ENCODE peak calls at places on chromosomes 2 and 18, in eight cellular contexts. F is activated naive CD8-positive, alpha-beta T cell treated with anti-CD3 and anti-CD28 coated beads, Interleukin-2, amount 50 U/mL, for 24 hours; Y is progenitor cell of endocrine pancreas; O is stimulated activated CD4-positive, alpha-beta T cell treated with anti-CD3 and anti-CD28 coated beads, Interleukin-15, amount 100 ng/mL, for 24 hours; I is HTR-8/SVneo; P is CD8-positive, alpha-beta memory T cell; L is activated CD8-positive, alpha-beta memory T cell treated with anti-CD3 and anti-CD28 coated beads, Interleukin-2, amount 50 U/mL, for 48 hours; J is substantia nigra. X is an unnamed sample.

GRCh38 chr2:19807866-19808265 is 93.9 kb downstream of the TTC32 start:
- DNase-seq in I (no peak), P (no peak), O (no peak), F (no peak), Y (no peak), J (no peak), L (no peak), X (peak)

GRCh38 chr2:65456074-65456473 is 23.7 kb upstream of the SPRED2 start:
- DNase-seq in F (no peak), O (no peak), L (no peak), I (peak), Y (no peak), P (no peak), J (no peak), X (no peak)

GRCh38 chr2:240140511-240140910 is at the start of gene OTOS:
- DNase-seq in Y (no peak), J (no peak), L (no peak), F (no peak), P (no peak), I (no peak), O (no peak), X (no peak)

GRCh38 chr2:143397886-143398614 is 268.8 kb downstream of the ARHGAP15 start:
- DNase-seq in I (peak), P (no peak), Y (no peak), O (no peak), J (no peak), F (no peak), L (no peak), X (no peak)

GRCh38 chr2:144595279-144595678 is 75.4 kb upstream of the ZEB2 start:
- DNase-seq in I (no peak), P (no peak), F (no peak), J (no peak), L (no peak), O (no peak), Y (no peak), X (no peak)

GRCh38 chr18:75915941-75916640 is 488.6 kb upstream of the SMIM21 start:
- DNase-seq in O (peak), Y (peak), P (no peak), J (peak), I (no peak), L (no peak), F (no peak), X (no peak)

GRCh38 chr2:236857781-236858180 is 227.9 kb upstream of the COPS8 start:
- DNase-seq in O (no peak), F (no peak), I (no peak), J (no peak), P (no peak), L (peak), Y (no peak), X (peak)

GRCh38 chr2:238339814-238340213 is 19.5 kb downstream of the TRAF3IP1 start:
- DNase-seq in F (no peak), O (no peak), J (no peak), I (no peak), Y (no peak), L (no peak), P (no peak), X (no peak)

GRCh38 chr2:161136696-161137324 is 23.4 kb upstream of the TANK start:
- DNase-seq in L (no peak), P (peak), F (no peak), I (no peak), O (no peak), Y (no peak), J (no peak), X (no peak)

GRCh38 chr18:5868218-5868904 is 27.0 kb downstream of the TMEM200C start:
- DNase-seq in O (peak), I (peak), P (no peak), J (peak), F (peak), Y (peak), L (peak), X (peak)

GRCh38 chr2:197229509-197230458 is 80.8 kb downstream of the ANKRD44 start:
- DNase-seq in O (no peak), I (no peak), J (no peak), L (no peak), P (no peak), Y (no peak), F (no peak), X (no peak)

GRCh38 chr2:54666131-54666637 is 57.3 kb upstream of the EML6 start:
- DNase-seq in L (no peak), Y (no peak), F (no peak), O (no peak), J (no peak), P (no peak), I (peak), X (peak)

GRCh38 chr2:37776487-37776886 is 105.0 kb upstream of the CDC42EP3 start:
- DNase-seq in F (no peak), O (no peak), Y (no peak), I (peak), J (no peak), P (no peak), L (no peak), X (no peak)

GRCh38 chr18:35680139-35680551 is 98.6 kb downstream of the GALNT1 start:
- DNase-seq in O (no peak), F (no peak), P (no peak), Y (no peak), I (no peak), J (no peak), L (no peak), X (no peak)